ENCODE peak calls at places on chromosomes 6 and 20, in eight cellular contexts. T is HFFc6, Q is NCI-H1105 treated with DMSO at 0.1 percent for 48 hours, G is ureter, C is lung, F is brain microvascular endothelial cell, N is OCI-LY7, H is upper lobe of right lung. E is an unnamed sample.

GRCh38 chr20:48709744-48710143 is 118.1 kb downstream of the PREX1 start:
- DNase-seq in T (no peak), Q (no peak), G (no peak), C (no peak), F (no peak), N (no peak), H (no peak), E (no peak)

GRCh38 chr6:14797875-14798593 is 447.8 kb upstream of the JARID2 start:
- DNase-seq in T (no peak), Q (no peak), G (no peak), C (no peak), F (no peak), N (no peak), H (no peak), E (no peak)

GRCh38 chr6:56288347-56288746 is 41.0 kb upstream of the COL21A1 start:
- DNase-seq in T (no peak), Q (peak), G (no peak), C (no peak), F (no peak), N (no peak), H (no peak), E (no peak)

GRCh38 chr20:2236266-2236665 is 59.5 kb upstream of the TGM3 start:
- DNase-seq in T (peak), Q (no peak), G (no peak), C (no peak), F (no peak), N (no peak), H (no peak), E (peak)

GRCh38 chr6:152094992-152095592 is 287.6 kb downstream of the ESR1 start:
- DNase-seq in T (peak), Q (no peak), G (peak), C (peak), F (peak), N (no peak), H (no peak), E (no peak)

GRCh38 chr6:37160922-37161778 is 8.8 kb upstream of the PIM1 start:
- DNase-seq in T (peak), Q (no peak), G (no peak), C (no peak), F (peak), N (peak), H (no peak), E (no peak)

GRCh38 chr6:111721677-111722219 is 116.1 kb upstream of the TRAF3IP2 start:
- DNase-seq in T (peak), Q (no peak), G (no peak), C (no peak), F (peak), N (peak), H (no peak), E (peak)

GRCh38 chr20:6818033-6818808 is 50.7 kb downstream of the BMP2 start:
- DNase-seq in T (no peak), Q (no peak), G (no peak), C (no peak), F (peak), N (no peak), H (no peak), E (no peak)

GRCh38 chr20:9608639-9609440 is 94.5 kb downstream of the LAMP5 start:
- DNase-seq in T (no peak), Q (no peak), G (no peak), C (no peak), F (no peak), N (no peak), H (no peak), E (no peak)

GRCh38 chr6:146358341-146359046 is 185.1 kb upstream of the RAB32 start:
- DNase-seq in T (peak), Q (no peak), G (no peak), C (no peak), F (peak), N (no peak), H (no peak), E (no peak)

GRCh38 chr6:71012871-71013456 is 56.1 kb upstream of the B3GAT2 start:
- DNase-seq in T (peak), Q (peak), G (no peak), C (no peak), F (peak), N (peak), H (no peak), E (peak)

GRCh38 chr6:152265651-152266050 is 371.5 kb downstream of the SYNE1 start:
- DNase-seq in T (no peak), Q (no peak), G (no peak), C (no peak), F (no peak), N (no peak), H (no peak), E (no peak)

GRCh38 chr20:60048634-60049578 is 90.7 kb downstream of the CDH26 start:
- DNase-seq in T (no peak), Q (no peak), G (no peak), C (no peak), F (no peak), N (peak), H (no peak), E (no peak)

GRCh38 chr6:170295519-170296422 is 4.9 kb upstream of the DLL1 start:
- DNase-seq in T (no peak), Q (peak), G (no peak), C (no peak), F (no peak), N (peak), H (no peak), E (peak)

GRCh38 chr6:108156938-108157233 is 8.9 kb upstream of the NR2E1 start:
- DNase-seq in T (no peak), Q (no peak), G (no peak), C (no peak), F (no peak), N (no peak), H (no peak), E (no peak)

GRCh38 chr6:119590066-119590465 is 240.5 kb upstream of the MAN1A1 start:
- DNase-seq in T (no peak), Q (no peak), G (no peak), C (no peak), F (no peak), N (no peak), H (no peak), E (no peak)

GRCh38 chr6:17064975-17065374 is 36.9 kb upstream of the STMND1 start:
- DNase-seq in T (no peak), Q (no peak), G (no peak), C (no peak), F (no peak), N (no peak), H (no peak), E (no peak)

GRCh38 chr20:36105731-36106226 is 48.8 kb upstream of the EPB41L1 start:
- DNase-seq in T (no peak), Q (no peak), G (no peak), C (peak), F (no peak), N (no peak), H (peak), E (no peak)

GRCh38 chr6:166637001-166637400 is 9.9 kb upstream of the RPS6KA2 start:
- DNase-seq in T (no peak), Q (no peak), G (no peak), C (no peak), F (no peak), N (no peak), H (no peak), E (no peak)

GRCh38 chr6:114816678-114817077 is 473.9 kb upstream of the HS3ST5 start:
- DNase-seq in T (no peak), Q (no peak), G (no peak), C (no peak), F (no peak), N (no peak), H (no peak), E (no peak)

GRCh38 chr20:35952480-35953410 is 1.6 kb downstream of the SCAND1 start:
- DNase-seq in T (no peak), Q (peak), G (no peak), C (no peak), F (peak), N (peak), H (no peak), E (peak)

GRCh38 chr6:156379946-156380707 is 397.1 kb upstream of the ARID1B start:
- DNase-seq in T (peak), Q (no peak), G (no peak), C (no peak), F (peak), N (no peak), H (no peak), E (no peak)

GRCh38 chr20:2114990-2115681 is 13.5 kb downstream of the STK35 start:
- DNase-seq in T (no peak), Q (no peak), G (no peak), C (no peak), F (no peak), N (no peak), H (no peak), E (no peak)

GRCh38 chr6:17931227-17931626 is 56.2 kb downstream of the KIF13A start:
- DNase-seq in T (no peak), Q (no peak), G (no peak), C (no peak), F (no peak), N (no peak), H (no peak), E (no peak)

GRCh38 chr6:155120034-155120433 is 124.9 kb downstream of the TIAM2 start:
- DNase-seq in T (no peak), Q (no peak), G (no peak), C (no peak), F (no peak), N (no peak), H (no peak), E (no peak)

GRCh38 chr20:47392721-47393073 is 36.2 kb upstream of the ZMYND8 start:
- DNase-seq in T (peak), Q (no peak), G (no peak), C (no peak), F (peak), N (no peak), H (no peak), E (no peak)